ENCODE peak calls at places on chromosomes 6 and 20, in eight cellular contexts. L, N, M, E, Z, R, V and I are unnamed samples.

GRCh38 chr6:116424001-116424400 is 37.2 kb upstream of the CALHM6 start:
- DNase-seq in Z (no peak), L (no peak), V (no peak), N (no peak), R (no peak), E (no peak), M (no peak), I (no peak)

GRCh38 chr6:116008470-116009229 is 52.0 kb downstream of the FRK start:
- DNase-seq in L (no peak), R (no peak), M (no peak), V (peak; percentile 52), N (no peak), Z (peak; percentile 63), E (no peak), I (no peak)

GRCh38 chr6:52548353-52548713 is 28.5 kb downstream of the TRAM2 start:
- DNase-seq in E (no peak), N (no peak), V (no peak), L (no peak), Z (no peak), R (no peak), M (no peak), I (no peak)

GRCh38 chr6:121897337-121897760 is 461.9 kb downstream of the GJA1 start:
- DNase-seq in E (no peak), N (peak; percentile 74), R (no peak), L (peak; percentile 78), Z (peak; percentile 59), M (no peak), V (no peak), I (no peak)

GRCh38 chr20:63052571-63053429 is 46.0 kb upstream of the BHLHE23 start:
- DNase-seq in V (no peak), M (peak; percentile 54), E (no peak), N (no peak), R (no peak), Z (no peak), L (peak; percentile 65), I (no peak)

GRCh38 chr6:37283268-37283667 is 25.3 kb upstream of the TMEM217 start:
- DNase-seq in E (no peak), N (no peak), R (no peak), L (no peak), M (no peak), V (no peak), Z (peak; percentile 81), I (no peak)

GRCh38 chr6:152636675-152637421 is at the start of gene SYNE1:
- DNase-seq in L (peak; percentile 67), N (peak; percentile 35), V (peak; percentile 27), E (peak; percentile 44), R (no peak), M (peak; percentile 68), Z (no peak), I (no peak)

GRCh38 chr20:39876974-39877615 is 811.9 kb downstream of the MAFB start:
- DNase-seq in E (no peak), R (no peak), V (no peak), N (no peak), Z (no peak), L (no peak), M (no peak), I (no peak)

GRCh38 chr20:60137657-60138245 is 179.5 kb downstream of the CDH26 start:
- DNase-seq in M (no peak), E (no peak), L (peak; percentile 46), Z (no peak), R (no peak), V (no peak), N (no peak), I (peak; percentile 18)

GRCh38 chr6:83893024-83893423 is 33.5 kb downstream of the CYB5R4 start:
- DNase-seq in N (no peak), M (no peak), R (no peak), V (no peak), L (no peak), E (no peak), Z (no peak), I (no peak)

GRCh38 chr6:111872521-111873177 is 603 bp downstream of the FYN start:
- DNase-seq in L (peak; percentile 77), Z (no peak), N (peak; percentile 49), M (peak; percentile 83), E (peak; percentile 71), V (peak; percentile 23), R (peak; percentile 43), I (no peak)

GRCh38 chr20:44200371-44200770 is 10.2 kb downstream of the OSER1 start:
- DNase-seq in R (no peak), L (no peak), V (no peak), M (no peak), E (no peak), Z (no peak), N (no peak), I (no peak)

GRCh38 chr6:3911614-3912336 is 62.6 kb downstream of the FAM50B start:
- DNase-seq in E (peak; percentile 82), L (no peak), N (no peak), Z (no peak), M (peak; percentile 72), R (no peak), V (peak; percentile 47), I (no peak)

GRCh38 chr6:108781419-108782110 is 66.7 kb upstream of the ARMC2 start:
- DNase-seq in R (no peak), L (peak; percentile 40), V (no peak), M (no peak), N (peak; percentile 26), Z (no peak), E (peak; percentile 32), I (peak; percentile 57)

GRCh38 chr20:40982415-40983145 is 46.0 kb upstream of the TOP1 start:
- DNase-seq in M (peak; percentile 39), R (no peak), E (no peak), L (no peak), V (no peak), Z (no peak), N (no peak), I (no peak)

GRCh38 chr6:146700078-146700686 is 101.4 kb downstream of the ADGB start:
- DNase-seq in N (peak; percentile 44), M (peak; percentile 89), V (peak; percentile 89), R (peak; percentile 94), Z (peak; percentile 85), E (peak; percentile 68), L (peak; percentile 82), I (peak; percentile 33)

GRCh38 chr6:13427838-13428527 is 59.4 kb downstream of the GFOD1 start:
- DNase-seq in E (no peak), N (no peak), Z (no peak), V (no peak), M (no peak), L (no peak), R (no peak), I (no peak)

GRCh38 chr6:159170999-159171712 is 2.0 kb downstream of the FNDC1 start:
- DNase-seq in V (peak; percentile 29), M (no peak), L (peak; percentile 22), Z (peak; percentile 78), E (no peak), R (peak; percentile 25), N (no peak), I (no peak)

GRCh38 chr20:24692429-24693190 is 223.2 kb downstream of the SYNDIG1 start:
- DNase-seq in E (no peak), R (no peak), V (peak; percentile 9), L (no peak), M (peak; percentile 39), Z (no peak), N (no peak), I (no peak)

GRCh38 chr6:25942561-25943147 is 12.2 kb upstream of the SLC17A2 start:
- DNase-seq in N (peak; percentile 23), L (peak; percentile 21), Z (no peak), E (no peak), V (no peak), M (no peak), R (no peak), I (no peak)

GRCh38 chr6:28673417-28673799 is 147.7 kb downstream of the GPX5 start:
- DNase-seq in E (no peak), N (no peak), R (no peak), V (no peak), Z (no peak), L (no peak), M (no peak), I (no peak)

DNA sequence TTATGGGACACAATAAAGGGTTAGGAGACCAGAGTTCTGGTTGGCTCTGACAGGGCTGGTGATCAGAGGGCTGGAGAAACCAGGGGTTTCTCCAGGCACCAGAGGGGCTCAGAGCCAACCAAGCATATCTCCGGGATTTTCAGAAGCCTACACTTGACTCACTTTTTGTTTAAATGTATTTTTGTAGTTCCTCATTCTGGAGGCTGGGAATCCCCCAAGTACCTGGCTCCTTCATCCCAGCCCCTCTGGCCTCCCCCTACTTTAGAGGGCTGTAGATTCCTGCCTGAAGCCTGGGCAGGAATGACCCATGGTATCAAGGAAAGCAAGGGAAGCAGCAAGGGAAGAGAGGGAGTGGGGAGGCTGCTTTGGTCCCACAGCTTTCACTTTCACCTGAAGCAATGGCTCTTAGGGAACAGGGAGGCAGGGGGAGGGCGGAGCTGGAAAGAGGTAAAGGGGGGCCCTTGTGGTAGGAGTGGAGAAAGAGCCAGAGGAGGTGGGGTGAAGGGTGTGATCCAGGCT is 973 bp downstream of the CD40 start:
- DNase-seq in E (no peak), N (no peak), Z (no peak), L (no peak), M (no peak), V (no peak), R (no peak), I (no peak)
- H3K4me3 ChIP-seq in E (peak overlapping the region; percentile 60), N (no peak overlapping the region), Z (peak overlapping the region; percentile 43), L (peak overlapping the region; percentile 45), M (no peak overlapping the region), V (no peak overlapping the region), R (peak overlapping the region; percentile 36), I (no peak overlapping the region)

GRCh38 chr6:94570576-94570975 is 1006.8 kb upstream of the MANEA start:
- DNase-seq in Z (no peak), N (no peak), M (no peak), V (no peak), R (no peak), E (no peak), L (no peak), I (no peak)
- H3K4me3 ChIP-seq in Z (no peak overlapping the region), N (no peak overlapping the region), M (no peak overlapping the region), V (no peak overlapping the region), R (no peak overlapping the region), E (no peak overlapping the region), L (no peak overlapping the region), I (no peak overlapping the region)

GRCh38 chr6:56540950-56541600 is 101.6 kb downstream of the DST start:
- DNase-seq in R (no peak), E (no peak), L (no peak), M (no peak), Z (no peak), N (no peak), V (no peak), I (no peak)
- H3K4me3 ChIP-seq in R (peak overlapping the region; percentile 2), E (peak overlapping the region; percentile 71), L (peak overlapping the region; percentile 48), M (peak overlapping the region; percentile 56), Z (peak overlapping the region; percentile 55), N (no peak overlapping the region), V (no peak overlapping the region), I (no peak overlapping the region)

DNA sequence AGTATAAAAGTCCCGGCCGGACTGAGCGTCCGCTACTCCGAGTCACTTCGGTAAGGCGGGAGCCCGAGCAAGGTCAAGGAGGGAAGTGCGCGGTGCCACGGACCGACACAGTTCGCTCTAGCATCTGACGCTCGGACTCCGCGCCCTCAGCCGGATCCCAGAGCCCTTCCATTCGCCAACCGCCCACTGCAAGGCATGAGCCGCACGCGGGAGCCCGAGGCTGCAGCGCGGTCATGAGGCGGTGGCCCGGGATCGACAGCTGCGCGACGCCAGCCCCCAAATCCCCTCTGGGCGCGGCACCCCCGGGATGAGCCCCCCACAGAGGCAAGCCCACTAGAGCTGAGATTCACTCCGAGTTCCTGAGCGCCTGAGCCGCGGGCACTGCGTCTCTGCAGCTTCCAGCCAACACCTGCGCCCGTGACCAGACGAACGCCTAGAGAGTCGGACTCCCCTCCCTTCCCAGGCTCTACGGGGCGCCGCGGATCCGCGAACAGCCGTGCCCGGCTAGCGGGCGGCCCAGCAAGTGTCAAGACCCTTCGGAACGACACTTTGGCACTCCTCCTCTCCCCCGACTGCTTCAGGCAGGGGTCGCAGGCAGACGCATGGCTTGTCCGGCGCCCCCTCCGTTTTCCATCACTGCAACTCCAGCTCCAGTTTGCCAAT is 749 bp upstream of the ISM1 start:
- DNase-seq in L (peak; percentile 76), N (peak; percentile 46), V (peak; percentile 41), Z (no peak), E (peak; percentile 28), M (peak; percentile 86), R (peak; percentile 71), I (no peak)
- H3K4me3 ChIP-seq in L (peak overlapping the region; percentile 59), N (peak overlapping the region; percentile 79), V (no peak overlapping the region), Z (peak overlapping the region; percentile 40), E (peak overlapping the region; percentile 28), M (peak overlapping the region; percentile 43), R (peak overlapping the region; percentile 43), I (peak overlapping the region; percentile 71)